ENCODE peak calls at places on chromosomes 5 and 9, in ten cellular contexts. V is H1, Y is HCT116, C is breast epithelium, L is sigmoid colon, Z is spleen, G is HepG2, J is suprapubic skin, H is stomach, F is prostate gland. P is an unnamed sample.
A peak's percentile ranks its signal among the peaks of the same experiment; 100 is the strongest.

GRCh38 chr5:96876292-96876850 is at the start of gene ERAP2:
- DNase-seq in Z (no peak), C (no peak), J (no peak), F (no peak), H (no peak), G (peak; percentile 25), Y (no peak), V (no peak), L (no peak), P (no peak)

GRCh38 chr5:119063579-119064379 is 7.1 kb upstream of the DMXL1 start:
- DNase-seq in J (no peak), G (peak; percentile 63), F (peak; percentile 12), L (no peak), C (no peak), Z (no peak), Y (no peak), H (no peak), V (peak; percentile 11), P (no peak)

GRCh38 chr5:137778772-137779564 is 24.8 kb upstream of the HNRNPA0 start:
- DNase-seq in L (no peak), V (no peak), J (no peak), F (no peak), G (peak; percentile 27), H (no peak), C (no peak), Y (peak; percentile 44), Z (no peak), P (no peak)

GRCh38 chr5:111694183-111694582 is 62.8 kb downstream of the NREP start:
- DNase-seq in Y (no peak), J (no peak), C (no peak), L (no peak), Z (no peak), G (no peak), H (no peak), F (no peak), V (no peak), P (no peak)

GRCh38 chr5:102865510-102866314 is 110.6 kb downstream of the PAM start:
- DNase-seq in J (peak; percentile 78), G (no peak), C (no peak), F (peak; percentile 38), H (peak; percentile 67), Y (peak; percentile 86), L (peak; percentile 81), V (peak; percentile 78), Z (peak; percentile 89), P (peak; percentile 41)

GRCh38 chr9:11701706-11702105 is 991.5 kb upstream of the TYRP1 start:
- DNase-seq in H (no peak), V (no peak), F (no peak), Z (no peak), Y (no peak), J (no peak), G (no peak), C (no peak), L (no peak), P (no peak)

GRCh38 chr9:133584559-133585476 is 24.4 kb downstream of the FAM163B start:
- DNase-seq in Z (no peak), H (no peak), Y (no peak), C (no peak), G (no peak), J (no peak), F (peak; percentile 34), L (no peak), V (peak; percentile 73), P (peak; percentile 43)

GRCh38 chr5:41885286-41885685 is 15.1 kb upstream of the OXCT1 start:
- DNase-seq in C (no peak), G (no peak), F (no peak), J (no peak), V (no peak), H (no peak), L (no peak), Z (no peak), Y (no peak), P (no peak)

GRCh38 chr9:128684325-128685021 is 4.5 kb upstream of the SET start:
- DNase-seq in L (peak; percentile 87), H (peak; percentile 92), Y (peak; percentile 86), Z (peak; percentile 96), G (peak; percentile 78), F (peak; percentile 91), V (peak; percentile 78), J (peak; percentile 88), C (peak; percentile 89), P (peak; percentile 92)
- TF ChIP-seq POLR2A in L (peak; percentile 60), H (no peak), Y (peak; percentile 93), Z (no peak), G (peak; percentile 78), F (peak; percentile 94), V (no peak), J (no peak), C (peak; percentile 61), P (peak; percentile 87)

GRCh38 chr5:55441954-55442353 is 92.8 kb downstream of the PLPP1 start:
- DNase-seq in Z (no peak), Y (no peak), V (no peak), C (no peak), J (no peak), H (no peak), F (no peak), G (no peak), L (no peak), P (no peak)

GRCh38 chr5:55438931-55439477 is 95.8 kb downstream of the PLPP1 start:
- DNase-seq in Z (no peak), H (no peak), L (peak; percentile 87), J (no peak), F (no peak), V (no peak), G (peak; percentile 20), Y (no peak), C (no peak), P (peak; percentile 23)

GRCh38 chr5:55437859-55438206 is 96.9 kb downstream of the PLPP1 start:
- DNase-seq in Z (no peak), L (no peak), H (no peak), F (no peak), C (no peak), Y (no peak), V (no peak), J (no peak), G (no peak), P (no peak)

GRCh38 chr5:55441107-55441771 is 93.5 kb downstream of the PLPP1 start:
- DNase-seq in H (no peak), C (no peak), Z (no peak), G (no peak), V (no peak), J (no peak), L (no peak), Y (no peak), F (no peak), P (no peak)

DNA sequence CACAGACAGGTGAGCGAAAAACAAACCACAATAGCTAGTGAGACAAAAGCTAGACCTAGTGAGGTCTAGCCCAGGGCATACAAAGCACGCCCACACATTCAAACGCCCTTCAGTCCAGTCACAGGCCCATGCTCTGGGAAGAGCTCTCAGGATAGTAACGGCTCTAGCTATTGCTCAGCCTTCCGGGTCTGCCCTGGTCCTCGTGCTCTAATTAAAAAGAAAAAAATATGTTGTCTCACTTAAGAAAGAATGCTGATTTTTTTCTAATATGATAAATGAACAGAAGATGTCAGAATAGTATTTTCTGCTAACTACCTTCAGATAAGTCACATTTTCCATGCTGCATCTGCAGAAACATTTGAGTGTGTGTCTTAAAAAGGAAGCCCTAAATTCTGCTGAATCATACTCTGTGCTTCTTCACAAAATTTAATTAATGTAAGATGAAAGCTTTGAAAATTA is 94.5 kb downstream of the PLPP1 start:
- DNase-seq in H (no peak), V (no peak), C (no peak), Z (no peak), Y (no peak), G (no peak), J (no peak), L (peak; percentile 71), F (no peak), P (no peak)
- TF ChIP-seq POLR2AphosphoS5 in H (no peak), V (no peak), C (no peak), Z (no peak), Y (no peak), G (no peak), J (no peak), L (peak; percentile 28), F (no peak), P (no peak)

GRCh38 chr9:95518026-95518425 is 1.3 kb upstream of the PTCH1 start:
- DNase-seq in Y (no peak), H (no peak), L (no peak), C (no peak), G (no peak), J (no peak), V (no peak), F (no peak), Z (no peak), P (no peak)
- H3K4me3 ChIP-seq in Y (no peak overlapping the region), H (no peak overlapping the region), L (no peak overlapping the region), C (no peak overlapping the region), G (no peak overlapping the region), J (no peak overlapping the region), V (no peak overlapping the region), F (no peak overlapping the region), Z (no peak overlapping the region), P (no peak overlapping the region)

GRCh38 chr5:116872986-116873385 is 298.4 kb upstream of the SEMA6A start:
- DNase-seq in Y (peak; percentile 1), Z (no peak), V (no peak), C (no peak), J (no peak), H (no peak), L (no peak), F (no peak), G (no peak), P (no peak)

GRCh38 chr5:116876240-116876840 is 301.7 kb upstream of the SEMA6A start:
- DNase-seq in C (no peak), Y (no peak), F (no peak), J (no peak), L (no peak), H (no peak), Z (no peak), G (no peak), V (no peak), P (no peak)

DNA sequence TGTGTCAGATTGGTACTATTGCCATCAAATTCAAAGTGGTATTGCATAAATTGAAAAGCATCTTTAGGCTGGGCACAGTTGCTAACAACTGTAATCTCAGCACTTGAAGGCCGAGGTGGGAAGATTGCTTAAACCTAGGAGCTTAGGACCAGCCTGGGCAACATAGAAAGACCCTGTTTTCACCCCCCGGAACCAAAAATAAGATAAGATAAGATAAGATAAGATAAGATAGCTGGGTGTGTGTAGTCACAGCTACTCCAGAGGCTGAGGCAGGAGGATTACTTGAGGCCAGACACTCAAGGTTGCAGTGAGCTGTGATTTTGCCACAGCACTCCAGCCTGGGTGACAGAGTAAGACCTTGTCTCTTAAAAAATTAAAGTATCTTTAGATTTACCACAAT is 297.9 kb upstream of the SEMA6A start:
- DNase-seq in G (no peak), L (no peak), C (no peak), H (no peak), Y (no peak), F (no peak), V (no peak), J (no peak), Z (no peak), P (no peak)
- TF ChIP-seq POLR2A in G (no peak), L (no peak), C (no peak), H (no peak), Y (no peak), F (no peak), V (no peak), J (no peak), Z (no peak), P (no peak)

GRCh38 chr5:176837707-176838115 is 27.4 kb downstream of the UNC5A start:
- DNase-seq in Y (peak; percentile 61), C (peak; percentile 84), F (peak; percentile 78), L (peak; percentile 79), V (peak; percentile 95), G (peak; percentile 78), J (peak; percentile 80), Z (peak; percentile 88), H (peak; percentile 82), P (peak; percentile 78)
- TF ChIP-seq POLR2AphosphoS5 in Y (peak; percentile 72), C (peak; percentile 63), F (peak; percentile 30), L (peak; percentile 56), V (peak; percentile 71), G (no peak), J (peak; percentile 89), Z (peak; percentile 31), H (no peak), P (no peak)

GRCh38 chr5:145936401-145937131 is at the start of gene SH3RF2:
- DNase-seq in L (peak; percentile 65), J (peak; percentile 65), Z (no peak), F (peak; percentile 49), Y (peak; percentile 85), G (peak; percentile 67), H (peak; percentile 73), C (peak; percentile 55), V (peak; percentile 95), P (peak; percentile 91)
- H3K4me3 ChIP-seq in L (peak within 1 kb of the TSS; percentile 40), J (peak within 1 kb of the TSS; percentile 48), Z (peak within 1 kb of the TSS; percentile 18), F (peak within 1 kb of the TSS; percentile 41), Y (peak within 1 kb of the TSS; percentile 60), G (peak within 1 kb of the TSS; percentile 76), H (peak within 1 kb of the TSS; percentile 57), C (peak within 1 kb of the TSS; percentile 25), V (peak within 1 kb of the TSS; percentile 57), P (peak within 1 kb of the TSS; percentile 69)